ENCODE peak calls at places on chromosomes 5 and 9, in five cellular contexts. One of them, this sample, is unnamed.

GRCh38 chr9:71683598-71684235 is 84.6 kb downstream of the CEMIP2 start:
- DNase-seq in suprapubic skin: peak; percentile 75
- DNase-seq in adrenal gland: peak; percentile 16
- DNase-seq in IMR-90: peak; percentile 61
- DNase-seq in spleen: no peak
- DNase-seq in this sample: peak; percentile 29

GRCh38 chr9:121786998-121787422 is 135.6 kb downstream of the DAB2IP start:
- DNase-seq in adrenal gland: no peak
- DNase-seq in IMR-90: no peak
- DNase-seq in suprapubic skin: no peak
- DNase-seq in spleen: no peak
- DNase-seq in this sample: no peak

GRCh38 chr9:13589044-13589737 is 309.7 kb upstream of the MPDZ start:
- DNase-seq in suprapubic skin: no peak
- DNase-seq in spleen: no peak
- DNase-seq in adrenal gland: no peak
- DNase-seq in IMR-90: no peak
- DNase-seq in this sample: no peak

GRCh38 chr5:157345485-157345884 is 79.6 kb downstream of the CYFIP2 start:
- DNase-seq in adrenal gland: no peak
- DNase-seq in spleen: no peak
- DNase-seq in IMR-90: no peak
- DNase-seq in suprapubic skin: no peak
- DNase-seq in this sample: no peak

GRCh38 chr9:98383758-98384157 is 128.3 kb upstream of the TBC1D2 start:
- DNase-seq in spleen: no peak
- DNase-seq in adrenal gland: no peak
- DNase-seq in suprapubic skin: no peak
- DNase-seq in IMR-90: peak; percentile 46
- DNase-seq in this sample: no peak

GRCh38 chr5:61907995-61908394 is 398.0 kb upstream of the KIF2A start:
- DNase-seq in IMR-90: no peak
- DNase-seq in adrenal gland: no peak
- DNase-seq in spleen: no peak
- DNase-seq in suprapubic skin: no peak
- DNase-seq in this sample: no peak

GRCh38 chr5:149944666-149945065 is at the start of gene PDE6A:
- DNase-seq in adrenal gland: no peak
- DNase-seq in spleen: no peak
- DNase-seq in IMR-90: no peak
- DNase-seq in suprapubic skin: no peak
- DNase-seq in this sample: no peak

GRCh38 chr9:97078362-97078761 is 39.4 kb upstream of the CTSV start:
- DNase-seq in spleen: no peak
- DNase-seq in suprapubic skin: no peak
- DNase-seq in IMR-90: no peak
- DNase-seq in adrenal gland: no peak
- DNase-seq in this sample: no peak

GRCh38 chr9:69317894-69318293 is 7.1 kb upstream of the ENTREP1 start:
- DNase-seq in IMR-90: no peak
- DNase-seq in adrenal gland: no peak
- DNase-seq in suprapubic skin: no peak
- DNase-seq in spleen: no peak
- DNase-seq in this sample: no peak

GRCh38 chr5:150107909-150108447 is 21.6 kb upstream of the CSF1R start:
- DNase-seq in adrenal gland: no peak
- DNase-seq in spleen: no peak
- DNase-seq in IMR-90: peak; percentile 61
- DNase-seq in suprapubic skin: no peak
- DNase-seq in this sample: no peak

GRCh38 chr9:83642784-83643183 is 19.8 kb downstream of the IDNK start:
- DNase-seq in adrenal gland: no peak
- DNase-seq in suprapubic skin: no peak
- DNase-seq in IMR-90: no peak
- DNase-seq in spleen: no peak
- DNase-seq in this sample: no peak

GRCh38 chr9:116953271-116953670 is 266.2 kb downstream of the TRIM32 start:
- DNase-seq in spleen: no peak
- DNase-seq in adrenal gland: no peak
- DNase-seq in IMR-90: no peak
- DNase-seq in suprapubic skin: no peak
- DNase-seq in this sample: no peak

GRCh38 chr5:173138707-173139106 is 5.6 kb upstream of the BNIP1 start:
- DNase-seq in IMR-90: no peak
- DNase-seq in spleen: no peak
- DNase-seq in suprapubic skin: no peak
- DNase-seq in adrenal gland: no peak
- DNase-seq in this sample: no peak

GRCh38 chr5:54717459-54717858 is 199.9 kb downstream of the SNX18 start:
- DNase-seq in adrenal gland: no peak
- DNase-seq in IMR-90: no peak
- DNase-seq in suprapubic skin: no peak
- DNase-seq in spleen: no peak
- DNase-seq in this sample: no peak

GRCh38 chr5:156438076-156438475 is 111.1 kb downstream of the SGCD start:
- DNase-seq in suprapubic skin: no peak
- DNase-seq in adrenal gland: no peak
- DNase-seq in IMR-90: no peak
- DNase-seq in spleen: no peak
- DNase-seq in this sample: no peak

GRCh38 chr9:124551472-124552339 is 44.5 kb upstream of the NR5A1 start:
- DNase-seq in spleen: no peak
- DNase-seq in suprapubic skin: no peak
- DNase-seq in IMR-90: peak; percentile 73
- DNase-seq in adrenal gland: peak; percentile 52
- DNase-seq in this sample: no peak

GRCh38 chr9:132583584-132584304 is 1.3 kb downstream of the BARHL1 start:
- DNase-seq in IMR-90: no peak
- DNase-seq in adrenal gland: no peak
- DNase-seq in suprapubic skin: no peak
- DNase-seq in spleen: no peak
- DNase-seq in this sample: no peak

GRCh38 chr5:140977003-140977402 is 10.7 kb downstream of the PCDHAC2 start:
- DNase-seq in IMR-90: no peak
- DNase-seq in spleen: no peak
- DNase-seq in adrenal gland: no peak
- DNase-seq in suprapubic skin: no peak
- DNase-seq in this sample: no peak

GRCh38 chr5:128252794-128253193 is 169.2 kb downstream of the SLC12A2 start:
- DNase-seq in adrenal gland: no peak
- DNase-seq in IMR-90: peak; percentile 49
- DNase-seq in spleen: no peak
- DNase-seq in suprapubic skin: no peak
- DNase-seq in this sample: no peak

GRCh38 chr9:123347289-123348060 is 8.5 kb upstream of the CRB2 start:
- DNase-seq in IMR-90: no peak
- DNase-seq in suprapubic skin: no peak
- DNase-seq in spleen: no peak
- DNase-seq in adrenal gland: no peak
- DNase-seq in this sample: no peak

GRCh38 chr9:21802418-21803000 is at the start of gene MTAP:
- DNase-seq in suprapubic skin: peak; percentile 93
- DNase-seq in spleen: peak; percentile 94
- DNase-seq in IMR-90: peak; percentile 93
- DNase-seq in adrenal gland: peak; percentile 98
- DNase-seq in this sample: peak; percentile 91

GRCh38 chr5:43096916-43097315 is 23.8 kb upstream of the ZNF131 start:
- DNase-seq in suprapubic skin: no peak
- DNase-seq in IMR-90: no peak
- DNase-seq in spleen: no peak
- DNase-seq in adrenal gland: no peak
- DNase-seq in this sample: no peak

GRCh38 chr5:167763772-167764171 is 527.7 kb upstream of the WWC1 start:
- DNase-seq in suprapubic skin: no peak
- DNase-seq in adrenal gland: no peak
- DNase-seq in spleen: no peak
- DNase-seq in IMR-90: peak; percentile 38
- DNase-seq in this sample: no peak

GRCh38 chr5:84362061-84362720 is 22.5 kb downstream of the EDIL3 start:
- DNase-seq in spleen: no peak
- DNase-seq in adrenal gland: no peak
- DNase-seq in suprapubic skin: no peak
- DNase-seq in IMR-90: no peak
- DNase-seq in this sample: no peak

GRCh38 chr5:45695011-45695667 is 1.0 kb downstream of the HCN1 start:
- DNase-seq in suprapubic skin: no peak
- DNase-seq in IMR-90: no peak
- DNase-seq in adrenal gland: no peak
- DNase-seq in spleen: no peak
- DNase-seq in this sample: no peak

GRCh38 chr5:97071101-97071500 is 71.3 kb downstream of the LIX1 start:
- DNase-seq in IMR-90: peak; percentile 93
- DNase-seq in suprapubic skin: no peak
- DNase-seq in spleen: no peak
- DNase-seq in adrenal gland: peak; percentile 71
- DNase-seq in this sample: peak; percentile 64

GRCh38 chr9:124428751-124429529 is 13.7 kb upstream of the PSMB7 start:
- DNase-seq in spleen: peak; percentile 90
- DNase-seq in IMR-90: no peak
- DNase-seq in suprapubic skin: peak; percentile 60
- DNase-seq in adrenal gland: peak; percentile 83
- DNase-seq in this sample: no peak

GRCh38 chr9:117276444-117276843 is 138.4 kb downstream of the ASTN2 start:
- DNase-seq in adrenal gland: no peak
- DNase-seq in IMR-90: no peak
- DNase-seq in spleen: no peak
- DNase-seq in suprapubic skin: no peak
- DNase-seq in this sample: no peak

GRCh38 chr5:125416055-125416454 is 669.6 kb upstream of the ZNF608 start:
- DNase-seq in spleen: no peak
- DNase-seq in adrenal gland: no peak
- DNase-seq in suprapubic skin: no peak
- DNase-seq in IMR-90: no peak
- DNase-seq in this sample: no peak

GRCh38 chr5:81980598-81981260 is 8.9 kb downstream of the ATG10 start:
- DNase-seq in adrenal gland: no peak
- DNase-seq in suprapubic skin: no peak
- DNase-seq in IMR-90: no peak
- DNase-seq in spleen: no peak
- DNase-seq in this sample: no peak

GRCh38 chr9:127447416-127448111 is 3.6 kb downstream of the RPL12 start:
- DNase-seq in IMR-90: peak; percentile 45
- DNase-seq in suprapubic skin: no peak
- DNase-seq in adrenal gland: no peak
- DNase-seq in spleen: no peak
- DNase-seq in this sample: no peak
- H3K4me1 ChIP-seq in IMR-90: peaks cover 15% of the 10 kb centered on the region
- H3K4me1 ChIP-seq in suprapubic skin: peaks cover 37% of the 10 kb centered on the region
- H3K4me1 ChIP-seq in adrenal gland: peaks cover 14% of the 10 kb centered on the region
- H3K4me1 ChIP-seq in spleen: peaks cover 30% of the 10 kb centered on the region
- H3K4me1 ChIP-seq in this sample: peaks cover 2% of the 10 kb centered on the region

DNA sequence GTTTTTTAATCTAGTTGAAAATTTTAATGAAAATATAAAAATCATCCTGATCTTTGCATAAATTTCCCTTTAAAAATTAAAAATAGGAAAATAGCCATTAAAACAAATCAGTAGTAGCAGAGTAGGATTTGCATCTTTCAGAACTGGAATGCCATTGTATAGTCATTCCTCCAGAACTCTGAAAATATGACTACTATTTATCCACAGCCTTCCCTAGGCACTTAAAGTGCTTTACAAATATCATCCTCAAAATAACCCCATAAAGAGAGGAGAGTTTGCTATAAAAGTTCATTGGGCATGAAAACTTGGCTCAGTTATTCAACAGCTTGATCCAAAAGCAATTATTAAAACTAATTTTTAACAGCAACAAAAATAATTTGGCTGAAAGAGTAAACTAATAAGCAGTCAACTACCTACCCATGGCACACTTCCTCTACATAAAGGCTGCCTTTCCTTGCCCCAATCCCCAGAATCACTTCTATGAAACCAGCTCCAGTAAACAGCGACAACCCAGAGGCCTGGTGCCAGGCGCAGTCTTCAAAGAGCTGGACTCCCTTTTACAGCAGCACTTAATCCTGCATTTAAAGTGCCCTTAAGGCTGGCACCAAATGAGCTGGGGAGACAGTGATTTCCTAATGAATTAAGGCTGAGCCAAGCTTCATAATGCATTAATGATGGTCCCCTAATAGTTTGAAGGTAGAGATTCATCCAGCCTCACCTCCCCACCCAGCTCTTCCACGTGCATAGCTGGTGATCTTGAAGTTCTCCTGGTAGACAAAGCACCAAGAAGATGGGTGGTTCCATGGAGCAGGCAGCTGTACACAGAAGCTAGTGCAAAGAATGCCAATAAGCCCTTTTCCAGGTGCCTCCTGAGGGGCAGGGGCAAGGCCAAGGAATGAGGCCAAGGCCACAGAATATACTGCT is 36.1 kb downstream of the LHFPL2 start:
- DNase-seq in suprapubic skin: no peak
- DNase-seq in spleen: no peak
- DNase-seq in adrenal gland: no peak
- DNase-seq in IMR-90: no peak
- DNase-seq in this sample: no peak
- TF ChIP-seq POLR2A in suprapubic skin: no peak
- TF ChIP-seq POLR2A in spleen: no peak
- TF ChIP-seq POLR2A in adrenal gland: no peak
- TF ChIP-seq POLR2A in IMR-90: no peak
- TF ChIP-seq POLR2A in this sample: no peak

DNA sequence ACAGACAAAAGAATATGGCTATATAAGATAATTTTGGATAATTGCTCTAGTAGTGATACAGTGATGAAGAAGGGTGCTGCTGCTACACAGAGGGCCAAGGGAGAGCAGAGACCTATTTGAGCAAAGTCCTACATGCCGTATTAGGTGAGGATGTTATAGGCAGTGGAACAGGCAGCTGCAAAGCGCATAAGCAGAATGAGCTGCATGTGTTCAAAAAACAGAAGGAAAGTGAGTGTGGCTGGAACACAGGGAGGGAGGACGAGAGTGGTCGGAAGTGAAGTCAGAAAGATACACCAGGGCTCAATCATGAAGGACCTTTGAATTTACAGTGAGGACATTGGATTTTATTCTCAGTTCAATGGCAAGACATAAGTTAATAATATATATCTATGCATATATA is 35.4 kb downstream of the ITGA2 start:
- DNase-seq in IMR-90: no peak
- DNase-seq in suprapubic skin: no peak
- DNase-seq in adrenal gland: no peak
- DNase-seq in spleen: no peak
- DNase-seq in this sample: no peak
- H3K4me1 ChIP-seq in IMR-90: peaks cover 28% of the 10 kb centered on the region
- H3K4me1 ChIP-seq in suprapubic skin: peaks cover 16% of the 10 kb centered on the region
- H3K4me1 ChIP-seq in adrenal gland: peaks cover 26% of the 10 kb centered on the region
- H3K4me1 ChIP-seq in spleen: peaks cover 19% of the 10 kb centered on the region
- H3K4me1 ChIP-seq in this sample: no peaks in the 10 kb centered on the region

GRCh38 chr9:136856078-136856474 is 3.9 kb downstream of the MAMDC4 start:
- DNase-seq in adrenal gland: no peak
- DNase-seq in spleen: no peak
- DNase-seq in IMR-90: no peak
- DNase-seq in suprapubic skin: peak; percentile 53
- DNase-seq in this sample: peak; percentile 13

GRCh38 chr9:136853596-136854112 is 1.5 kb downstream of the MAMDC4 start:
- DNase-seq in spleen: peak; percentile 76
- DNase-seq in IMR-90: no peak
- DNase-seq in adrenal gland: no peak
- DNase-seq in suprapubic skin: peak; percentile 60
- DNase-seq in this sample: peak; percentile 15

GRCh38 chr9:136854113-136854841 is 2.1 kb downstream of the MAMDC4 start:
- DNase-seq in spleen: peak; percentile 78
- DNase-seq in IMR-90: no peak
- DNase-seq in adrenal gland: no peak
- DNase-seq in suprapubic skin: peak; percentile 71
- DNase-seq in this sample: no peak

GRCh38 chr9:136855461-136856077 is 3.4 kb downstream of the MAMDC4 start:
- DNase-seq in adrenal gland: no peak
- DNase-seq in spleen: peak; percentile 78
- DNase-seq in IMR-90: no peak
- DNase-seq in suprapubic skin: peak; percentile 65
- DNase-seq in this sample: no peak

GRCh38 chr9:136854842-136855460 is 2.8 kb downstream of the MAMDC4 start:
- DNase-seq in suprapubic skin: peak; percentile 55
- DNase-seq in spleen: no peak
- DNase-seq in adrenal gland: no peak
- DNase-seq in IMR-90: no peak
- DNase-seq in this sample: no peak
- TF ChIP-seq POLR2A in suprapubic skin: no peak
- TF ChIP-seq POLR2A in spleen: no peak
- TF ChIP-seq POLR2A in adrenal gland: no peak
- TF ChIP-seq POLR2A in IMR-90: no peak
- TF ChIP-seq POLR2A in this sample: no peak

This sample was measured in uterus.